ENCODE peak calls at places on chromosomes 12 and 14, in seven cellular contexts. Y, Z, G, W, D, B and E are unnamed samples.

GRCh38 chr14:69263364-69263763 is 3.4 kb downstream of the GALNT16 start:
- DNase-seq in Y (peak), Z (no peak), G (no peak), W (no peak), D (no peak), B (peak), E (no peak)

GRCh38 chr12:88579572-88579940 is 715 bp downstream of the KITLG start:
- DNase-seq in Y (no peak), Z (peak), G (no peak), W (peak), D (no peak), B (no peak), E (no peak)

GRCh38 chr12:14765398-14765797 is 37.9 kb downstream of the WBP11 start:
- DNase-seq in Y (no peak), Z (no peak), G (no peak), W (no peak), D (no peak), B (no peak), E (no peak)

GRCh38 chr14:68711551-68712437 is 81.1 kb downstream of the ZFP36L1 start:
- DNase-seq in Y (no peak), Z (no peak), G (no peak), W (no peak), D (no peak), B (no peak), E (no peak)

GRCh38 chr12:24909667-24910066 is 39.2 kb downstream of the BCAT1 start:
- DNase-seq in Y (peak), Z (no peak), G (no peak), W (no peak), D (peak), B (no peak), E (no peak)

GRCh38 chr14:85533821-85534271 is 3.9 kb downstream of the FLRT2 start:
- DNase-seq in Y (no peak), Z (peak), G (no peak), W (peak), D (no peak), B (no peak), E (no peak)

GRCh38 chr14:94767321-94767878 is 2.5 kb downstream of the GSC start:
- DNase-seq in Y (no peak), Z (no peak), G (no peak), W (no peak), D (no peak), B (no peak), E (no peak)

GRCh38 chr12:848519-849191 is 96.3 kb downstream of the WNK1 start:
- DNase-seq in Y (peak), Z (no peak), G (no peak), W (no peak), D (no peak), B (no peak), E (no peak)

GRCh38 chr12:71999795-72000194 is 61.1 kb downstream of the TPH2 start:
- DNase-seq in Y (no peak), Z (no peak), G (no peak), W (no peak), D (peak), B (no peak), E (no peak)

GRCh38 chr12:49962861-49963765 is 1.4 kb downstream of the AQP5 start:
- DNase-seq in Y (peak), Z (no peak), G (no peak), W (no peak), D (peak), B (no peak), E (no peak)

GRCh38 chr12:45168976-45169375 is 46.9 kb upstream of the ANO6 start:
- DNase-seq in Y (no peak), Z (no peak), G (no peak), W (no peak), D (no peak), B (no peak), E (no peak)

GRCh38 chr12:6963016-6963731 is 7.3 kb downstream of the PHB2 start:
- DNase-seq in Y (no peak), Z (no peak), G (no peak), W (peak), D (peak), B (no peak), E (no peak)

DNA sequence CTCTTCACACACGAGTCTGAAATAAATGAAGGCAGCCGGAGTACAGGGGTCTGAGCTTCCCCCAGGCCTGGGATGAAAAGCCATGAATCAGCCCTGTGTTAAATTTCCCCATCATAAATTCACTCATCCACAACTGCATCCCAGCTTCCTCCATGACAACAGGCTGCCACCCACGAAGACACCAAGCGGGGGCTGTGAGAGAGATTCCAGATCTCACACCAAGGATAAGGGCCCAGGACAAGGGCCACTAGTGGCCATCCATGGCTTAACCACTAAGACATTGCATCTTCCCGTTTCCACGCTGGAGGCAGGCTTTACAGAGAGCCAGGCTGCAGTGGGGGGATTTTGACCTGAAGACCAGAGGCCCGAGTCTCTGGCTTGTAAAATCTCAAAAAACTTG is 94.0 kb upstream of the NCOR2 start:
- DNase-seq in Y (no peak), Z (no peak), G (no peak), W (no peak), D (no peak), B (no peak), E (no peak)
- TF ChIP-seq CTCF in Y (no peak), Z (no peak), G (no peak), W (no peak), D (no peak), B (no peak), E (peak)

DNA sequence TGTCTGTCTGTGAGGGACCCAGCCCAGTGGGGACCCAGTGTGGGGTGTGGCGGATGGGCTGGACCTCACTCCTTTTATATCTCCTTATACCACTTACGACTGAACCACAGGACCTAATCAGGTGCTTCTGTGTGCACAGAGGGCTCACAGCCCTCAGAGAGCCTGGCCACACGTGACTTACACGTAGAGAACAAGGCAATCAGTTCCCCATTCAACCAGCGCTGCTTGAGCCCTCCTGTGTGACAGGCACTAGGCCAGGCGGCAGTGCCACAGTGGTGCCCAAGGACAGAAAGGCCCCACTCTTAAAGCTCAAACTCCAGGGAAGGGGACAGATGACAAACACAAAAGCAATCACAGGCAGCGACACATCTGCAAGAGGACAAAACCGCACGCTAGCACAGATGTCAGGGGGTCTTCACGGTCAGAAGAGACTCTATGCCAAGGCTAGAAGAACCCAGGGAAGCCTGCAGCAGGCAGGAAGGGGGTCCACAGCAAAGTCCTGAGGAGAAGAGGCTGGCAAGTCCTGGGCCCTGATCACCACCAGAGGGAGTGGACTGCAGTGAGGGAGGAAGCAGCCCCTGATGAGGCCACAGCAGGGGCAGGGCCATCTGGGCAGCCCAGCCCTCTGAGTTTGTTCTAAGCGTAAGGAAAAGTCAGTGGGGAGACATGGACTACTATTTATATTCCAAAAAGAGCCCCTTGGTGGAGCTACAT is 39.3 kb downstream of the SETD3 start:
- DNase-seq in Y (peak), Z (peak), G (no peak), W (no peak), D (no peak), B (peak), E (no peak)
- TF ChIP-seq CTCF in Y (no peak), Z (peak), G (no peak), W (peak), D (no peak), B (peak), E (peak)

GRCh38 chr14:20607617-20608016 is 16.4 kb upstream of the RNASE12 start:
- DNase-seq in Y (no peak), Z (no peak), G (no peak), W (no peak), D (no peak), B (no peak), E (no peak)
- TF ChIP-seq CTCF in Y (no peak), Z (no peak), G (no peak), W (no peak), D (no peak), B (no peak), E (no peak)

GRCh38 chr12:100128509-100128908 is 14.2 kb downstream of the BLTP3B start:
- DNase-seq in Y (peak), Z (peak), G (no peak), W (no peak), D (peak), B (peak), E (no peak)
- TF ChIP-seq CTCF in Y (peak), Z (no peak), G (no peak), W (peak), D (peak), B (peak), E (peak)

GRCh38 chr14:75293920-75294648 is 15.5 kb downstream of the FOS start:
- DNase-seq in Y (peak), Z (peak), G (peak), W (peak), D (no peak), B (peak), E (peak)

GRCh38 chr14:75292016-75292646 is 13.5 kb downstream of the FOS start:
- DNase-seq in Y (no peak), Z (no peak), G (no peak), W (no peak), D (no peak), B (no peak), E (no peak)

GRCh38 chr14:75294649-75295033 is 16.0 kb downstream of the FOS start:
- DNase-seq in Y (peak), Z (no peak), G (no peak), W (no peak), D (no peak), B (no peak), E (no peak)

GRCh38 chr14:75291331-75291730 is 12.7 kb downstream of the FOS start:
- DNase-seq in Y (no peak), Z (no peak), G (no peak), W (no peak), D (no peak), B (no peak), E (no peak)

DNA sequence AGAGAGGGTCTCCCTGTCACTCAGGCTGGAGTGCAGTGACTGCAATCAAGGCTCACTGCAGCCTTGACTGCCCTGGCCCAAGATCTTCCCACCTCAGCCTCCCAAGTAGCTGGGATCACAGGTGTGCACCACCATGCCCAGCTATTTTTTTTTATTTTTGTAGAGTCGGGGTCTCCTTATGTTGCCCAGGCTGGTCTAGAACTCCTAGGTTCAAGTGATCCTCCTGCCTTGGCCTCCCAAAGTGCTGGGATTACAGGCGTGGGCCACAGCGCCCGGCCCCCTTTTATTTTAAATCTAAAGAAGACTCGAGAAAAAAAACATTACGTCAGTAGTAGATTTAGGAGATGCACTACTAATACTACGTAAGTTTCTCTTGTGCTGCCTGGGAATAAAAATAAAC is 14.3 kb downstream of the FOS start:
- DNase-seq in Y (no peak), Z (no peak), G (no peak), W (no peak), D (no peak), B (no peak), E (no peak)
- TF ChIP-seq CTCF in Y (no peak), Z (no peak), G (no peak), W (no peak), D (no peak), B (no peak), E (no peak)

DNA sequence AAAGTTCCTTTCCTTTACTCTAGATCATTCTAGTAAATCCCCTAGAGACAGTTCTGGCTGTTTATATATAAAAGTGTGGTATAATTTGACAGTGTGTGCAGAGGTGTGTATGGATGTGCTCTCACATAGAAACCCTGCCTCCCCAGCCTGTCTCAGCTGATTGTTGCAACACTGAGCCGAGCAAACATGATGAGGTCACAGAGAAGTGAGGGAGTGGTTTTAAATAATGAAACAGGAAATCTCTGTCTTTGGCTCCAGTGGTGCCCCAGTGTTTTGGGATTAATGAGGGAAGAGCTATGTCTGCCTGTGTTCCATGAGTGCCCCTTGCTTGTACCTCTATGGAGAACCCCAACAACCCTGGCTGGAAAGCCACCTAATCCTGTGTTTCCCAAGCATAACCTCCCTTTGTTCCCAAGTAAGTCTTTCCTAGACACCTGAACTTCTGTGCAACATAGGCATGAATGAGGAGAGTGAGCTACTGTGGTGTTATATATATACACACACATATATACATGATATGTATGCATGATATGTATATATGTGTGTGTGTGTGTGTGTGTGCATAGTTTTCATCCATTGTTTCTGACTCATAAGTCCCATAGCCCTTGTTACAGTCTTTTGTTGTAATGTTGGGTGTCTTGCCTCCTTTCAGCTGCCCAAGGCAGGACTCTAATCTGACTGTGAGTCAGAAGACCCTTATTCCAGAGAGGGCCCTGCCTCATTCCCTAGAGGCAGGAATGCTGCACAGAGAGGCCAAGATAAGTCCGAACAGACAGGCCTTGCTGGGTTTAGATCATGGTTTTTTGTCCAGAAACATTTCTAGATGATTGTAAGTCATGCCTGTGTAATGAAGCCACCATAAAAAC is 18.0 kb downstream of the TRAF3 start:
- DNase-seq in Y (peak), Z (peak), G (no peak), W (no peak), D (peak), B (peak), E (no peak)
- TF ChIP-seq CTCF in Y (peak), Z (no peak), G (no peak), W (no peak), D (no peak), B (no peak), E (peak)

DNA sequence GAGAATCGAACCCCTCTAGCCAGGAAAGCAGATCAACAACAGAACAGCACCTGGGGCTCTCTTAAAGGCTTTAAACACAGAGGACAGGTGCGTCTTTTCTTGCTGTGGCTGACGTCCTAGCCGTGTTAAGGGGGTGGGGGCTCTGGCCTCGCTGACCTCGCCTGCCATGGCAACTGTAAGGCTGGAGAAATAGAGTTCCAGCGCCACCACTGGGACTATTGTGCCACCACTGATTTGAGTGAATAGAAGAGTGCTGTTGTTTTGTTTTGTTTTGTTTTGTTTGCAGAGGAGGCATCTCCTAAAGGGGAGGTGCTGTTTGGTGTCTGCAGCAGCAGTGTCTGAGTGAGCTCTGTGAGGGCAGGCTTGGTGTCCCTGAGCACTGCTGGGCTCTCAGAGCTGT is 34.2 kb upstream of the PRMT8 start:
- DNase-seq in Y (no peak), Z (peak), G (no peak), W (no peak), D (no peak), B (peak), E (no peak)
- TF ChIP-seq CTCF in Y (no peak), Z (no peak), G (no peak), W (peak), D (no peak), B (no peak), E (no peak)

GRCh38 chr12:124750787-124751471 is 112.7 kb downstream of the SCARB1 start:
- DNase-seq in Y (peak), Z (peak), G (no peak), W (no peak), D (no peak), B (peak), E (no peak)
- TF ChIP-seq CTCF in Y (no peak), Z (no peak), G (no peak), W (peak), D (no peak), B (peak), E (peak)